ENCODE peak calls at places on chromosome 3, in seven cellular contexts. Q is WTC11, W is cardiac fibroblast, T is epithelial cell of esophagus, L is lung, H is transverse colon, I is psoas muscle. R is an unnamed sample.

GRCh38 chr3:119542168-119542767 is 17.1 kb downstream of the CD80 start:
- DNase-seq in W (no peak), I (no peak), H (no peak), T (no peak), Q (no peak), L (no peak), R (no peak)

GRCh38 chr3:48428088-48428862 is 1.6 kb downstream of the PLXNB1 start:
- DNase-seq in T (no peak), L (no peak), W (no peak), I (no peak), Q (peak), H (peak), R (peak)

GRCh38 chr3:8632402-8633237 is 12.0 kb downstream of the SSUH2 start:
- DNase-seq in L (no peak), T (peak), Q (no peak), H (no peak), I (no peak), W (no peak), R (no peak)

GRCh38 chr3:137764563-137765309 is 621 bp downstream of the SOX14 start:
- DNase-seq in L (no peak), W (no peak), T (no peak), I (no peak), H (no peak), Q (peak), R (no peak)

GRCh38 chr3:31103181-31103580 is 208.7 kb upstream of the GADL1 start:
- DNase-seq in W (no peak), I (no peak), L (no peak), Q (no peak), H (no peak), T (no peak), R (no peak)

GRCh38 chr3:108171095-108171494 is 51.1 kb downstream of the IFT57 start:
- DNase-seq in H (no peak), I (no peak), W (no peak), Q (no peak), L (no peak), T (no peak), R (no peak)

GRCh38 chr3:186955898-186956696 is 25.8 kb downstream of the ST6GAL1 start:
- DNase-seq in I (no peak), H (no peak), Q (no peak), W (no peak), T (no peak), L (no peak), R (no peak)

GRCh38 chr3:65967376-65967775 is 71.3 kb downstream of the MAGI1 start:
- DNase-seq in Q (no peak), H (no peak), L (no peak), W (no peak), I (no peak), T (no peak), R (no peak)

GRCh38 chr3:44337253-44337652 is 1.3 kb upstream of the TCAIM start:
- DNase-seq in T (no peak), H (no peak), I (no peak), Q (no peak), L (no peak), W (peak), R (no peak)

GRCh38 chr3:44865272-44866005 is 3.7 kb downstream of the TMEM42 start:
- DNase-seq in Q (no peak), L (no peak), I (no peak), T (no peak), H (no peak), W (no peak), R (no peak)

GRCh38 chr3:115986555-115987207 is 363.4 kb downstream of the GAP43 start:
- DNase-seq in H (no peak), L (no peak), I (no peak), Q (peak), T (peak), W (peak), R (no peak)

GRCh38 chr3:57179580-57180410 is 14.6 kb upstream of the IL17RD start:
- DNase-seq in W (peak), L (no peak), T (peak), Q (no peak), H (no peak), I (no peak), R (no peak)
- TF ChIP-seq CTCF in W (peak), L (no peak), T (peak), Q (no peak), H (no peak), I (peak), R (peak)

GRCh38 chr3:184338538-184338945 is 1.1 kb downstream of the FAM131A start:
- DNase-seq in I (peak), Q (peak), L (no peak), W (peak), H (peak), T (peak), R (peak)
- TF ChIP-seq CTCF in I (no peak), Q (no peak), L (no peak), W (peak), H (no peak), T (no peak), R (peak)

GRCh38 chr3:151318946-151319345 is 2.3 kb upstream of the GPR87 start:
- DNase-seq in W (no peak), H (no peak), T (peak), Q (no peak), L (no peak), I (no peak), R (no peak)
- TF ChIP-seq CTCF in W (no peak), H (no peak), T (no peak), Q (no peak), L (no peak), I (no peak), R (no peak)

DNA sequence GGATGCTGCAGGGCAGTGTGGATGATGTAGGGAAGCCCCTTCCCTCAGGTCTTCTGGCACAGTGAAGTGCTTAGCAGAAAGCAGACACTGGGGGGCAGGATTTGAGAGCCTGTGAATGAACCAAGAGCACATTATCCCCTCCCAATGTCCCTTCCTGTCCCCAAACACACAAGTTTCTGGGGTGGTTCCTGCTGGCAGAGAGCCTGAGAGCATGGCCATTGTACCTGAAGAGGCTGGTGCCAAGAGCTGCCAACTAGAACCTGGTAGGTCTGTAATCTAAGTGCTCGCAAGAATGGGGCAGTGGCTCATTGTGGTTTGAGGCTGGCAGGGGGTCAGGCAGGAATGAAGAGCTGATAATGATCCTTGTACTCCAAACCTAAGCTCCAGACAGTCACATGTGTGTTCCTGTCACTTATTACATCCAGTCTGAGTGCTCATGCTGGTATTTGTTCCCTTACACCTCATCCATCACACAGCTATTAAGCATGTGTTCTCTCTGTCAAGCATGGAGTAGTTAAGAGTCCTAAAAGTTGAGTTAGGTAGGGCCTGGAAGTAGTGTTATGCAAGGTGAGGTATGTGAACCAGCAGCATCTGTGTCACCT is 6.7 kb upstream of the CCR1 start:
- DNase-seq in Q (peak), L (peak), W (no peak), I (no peak), H (no peak), T (no peak), R (no peak)
- TF ChIP-seq CTCF in Q (no peak), L (no peak), W (peak), I (no peak), H (no peak), T (peak), R (peak)